ENCODE peak calls at places on chromosome 15, in ten cellular contexts. J, R, X, C, D, Q, V, U, L and W are unnamed samples.

GRCh38 chr15:78182336-78182700 is 33.2 kb downstream of the IDH3A start:
- DNase-seq in X (no peak), R (no peak), V (no peak), C (peak), D (peak), Q (no peak), J (no peak), U (no peak), L (no peak), W (no peak)

GRCh38 chr15:43974852-43975251 is 148.1 kb downstream of the WDR76 start:
- DNase-seq in D (no peak), J (peak), L (no peak), C (no peak), Q (no peak), U (no peak), X (no peak), R (peak), V (no peak), W (peak)

GRCh38 chr15:72554471-72555425 is 80.6 kb downstream of the ARIH1 start:
- DNase-seq in U (no peak), V (peak), X (no peak), Q (no peak), C (no peak), J (peak), R (no peak), L (no peak), D (no peak), W (no peak)

GRCh38 chr15:66982816-66983215 is 82.6 kb upstream of the SMAD3 start:
- DNase-seq in J (no peak), Q (no peak), X (no peak), R (no peak), D (no peak), V (peak), U (no peak), C (no peak), L (no peak), W (no peak)

GRCh38 chr15:82159922-82160321 is 102.6 kb downstream of the EFL1 start:
- DNase-seq in X (no peak), R (no peak), D (no peak), C (no peak), U (no peak), J (peak), Q (no peak), V (peak), L (peak), W (no peak)

GRCh38 chr15:82709421-82710207 is at the start of gene AP3B2:
- DNase-seq in V (peak), R (peak), D (peak), X (peak), J (peak), U (no peak), C (peak), Q (peak), L (peak), W (peak)

GRCh38 chr15:50166216-50166615 is 15.8 kb upstream of the SLC27A2 start:
- DNase-seq in C (no peak), U (no peak), R (no peak), Q (no peak), D (no peak), J (peak), X (no peak), V (peak), L (peak), W (no peak)

GRCh38 chr15:73950479-73951043 is 24.3 kb downstream of the LOXL1 start:
- DNase-seq in D (no peak), J (no peak), X (no peak), C (no peak), V (peak), Q (no peak), L (no peak), U (no peak), R (no peak), W (no peak)

GRCh38 chr15:45450468-45450867 is 72.1 kb downstream of the SLC30A4 start:
- DNase-seq in X (no peak), R (no peak), V (no peak), J (no peak), U (no peak), D (no peak), C (no peak), L (no peak), Q (no peak), W (no peak)

GRCh38 chr15:37098468-37099320 is 1.7 kb downstream of the MEIS2 start:
- DNase-seq in X (peak), D (peak), R (peak), V (no peak), U (peak), Q (peak), C (peak), J (no peak), L (peak), W (peak)

GRCh38 chr15:70569139-70569717 is 194.1 kb downstream of the UACA start:
- DNase-seq in V (peak), L (peak), C (no peak), R (no peak), D (peak), U (peak), J (peak), Q (no peak), X (peak), W (no peak)

GRCh38 chr15:55003900-55004879 is 192.6 kb downstream of the RSL24D1 start:
- DNase-seq in R (no peak), C (no peak), U (no peak), V (no peak), X (no peak), D (no peak), J (no peak), L (no peak), Q (no peak), W (no peak)

GRCh38 chr15:85615930-85616329 is 178.8 kb downstream of the KLHL25 start:
- DNase-seq in C (peak), D (no peak), Q (peak), R (peak), U (no peak), L (peak), V (peak), J (no peak), X (peak), W (peak)

GRCh38 chr15:41827290-41827879 is 507 bp upstream of the JMJD7 start:
- DNase-seq in Q (no peak), U (no peak), C (peak), J (no peak), R (no peak), L (no peak), V (no peak), D (no peak), X (no peak), W (no peak)

GRCh38 chr15:80310776-80311175 is 58.8 kb upstream of the CTXND1 start:
- DNase-seq in D (no peak), V (peak), Q (no peak), U (no peak), R (no peak), L (no peak), C (no peak), X (no peak), J (no peak), W (no peak)

GRCh38 chr15:70451861-70452653 is 311.3 kb downstream of the UACA start:
- DNase-seq in L (no peak), U (peak), R (no peak), X (no peak), Q (no peak), J (no peak), D (no peak), C (no peak), V (no peak), W (no peak)

GRCh38 chr15:76333720-76334437 is 2.7 kb upstream of the ISL2 start:
- DNase-seq in U (no peak), X (peak), V (no peak), Q (no peak), L (peak), D (no peak), J (no peak), R (peak), C (no peak), W (no peak)

GRCh38 chr15:88440021-88440420 is 27.2 kb downstream of the MRPL46 start:
- DNase-seq in V (peak), J (peak), D (no peak), X (no peak), Q (no peak), U (no peak), L (peak), C (no peak), R (no peak), W (no peak)

GRCh38 chr15:82105458-82106205 is 59.8 kb upstream of the MEX3B start:
- DNase-seq in X (no peak), L (no peak), U (no peak), R (no peak), D (no peak), Q (no peak), V (peak), J (peak), C (no peak), W (no peak)

GRCh38 chr15:41937568-41937923 is 34.8 kb downstream of the EHD4 start:
- DNase-seq in L (no peak), X (no peak), C (no peak), J (no peak), R (no peak), Q (no peak), D (peak), U (no peak), V (no peak), W (no peak)

GRCh38 chr15:83380682-83381081 is 66.5 kb upstream of the SH3GL3 start:
- DNase-seq in X (peak), D (no peak), Q (peak), L (peak), J (peak), R (peak), C (no peak), U (no peak), V (peak), W (peak)

GRCh38 chr15:75197062-75197630 is 4.5 kb upstream of the C15orf39 start:
- DNase-seq in J (no peak), U (no peak), C (no peak), L (no peak), V (no peak), D (no peak), X (no peak), R (no peak), Q (no peak), W (no peak)

GRCh38 chr15:84979651-84980050 is 2.0 kb upstream of the PDE8A start:
- DNase-seq in Q (peak), D (peak), X (no peak), V (no peak), U (no peak), J (no peak), R (no peak), C (no peak), L (no peak), W (no peak)

GRCh38 chr15:42371125-42371524 is 11.8 kb downstream of the CAPN3 start:
- DNase-seq in L (no peak), D (no peak), J (no peak), X (no peak), Q (no peak), V (peak), C (no peak), R (no peak), U (no peak), W (no peak)

GRCh38 chr15:83565553-83566159 is 88.3 kb upstream of the ADAMTSL3 start:
- DNase-seq in L (peak), R (peak), X (peak), V (peak), C (no peak), U (no peak), D (no peak), Q (peak), J (no peak), W (peak)

GRCh38 chr15:99731336-99732267 is 1.6 kb downstream of the LYSMD4 start:
- DNase-seq in U (no peak), J (no peak), X (no peak), R (no peak), V (no peak), C (no peak), L (no peak), D (no peak), Q (peak), W (no peak)

GRCh38 chr15:69357773-69358765 is 56.1 kb upstream of the KIF23 start:
- DNase-seq in Q (no peak), J (peak), V (peak), D (peak), L (no peak), R (no peak), C (no peak), X (no peak), U (no peak), W (no peak)

GRCh38 chr15:67051088-67051659 is 14.2 kb upstream of the SMAD3 start:
- DNase-seq in V (no peak), J (no peak), X (no peak), L (no peak), R (no peak), U (peak), C (no peak), Q (no peak), D (no peak), W (no peak)

GRCh38 chr15:74140445-74140761 is 10.0 kb downstream of the ISLR2 start:
- DNase-seq in D (no peak), U (no peak), R (no peak), X (no peak), J (no peak), L (no peak), Q (no peak), C (no peak), V (no peak), W (no peak)

GRCh38 chr15:80999623-81000036 is 1.1 kb upstream of the TLNRD1 start:
- DNase-seq in J (no peak), D (no peak), V (no peak), L (peak), R (peak), Q (no peak), C (peak), U (no peak), X (no peak), W (peak)

DNA sequence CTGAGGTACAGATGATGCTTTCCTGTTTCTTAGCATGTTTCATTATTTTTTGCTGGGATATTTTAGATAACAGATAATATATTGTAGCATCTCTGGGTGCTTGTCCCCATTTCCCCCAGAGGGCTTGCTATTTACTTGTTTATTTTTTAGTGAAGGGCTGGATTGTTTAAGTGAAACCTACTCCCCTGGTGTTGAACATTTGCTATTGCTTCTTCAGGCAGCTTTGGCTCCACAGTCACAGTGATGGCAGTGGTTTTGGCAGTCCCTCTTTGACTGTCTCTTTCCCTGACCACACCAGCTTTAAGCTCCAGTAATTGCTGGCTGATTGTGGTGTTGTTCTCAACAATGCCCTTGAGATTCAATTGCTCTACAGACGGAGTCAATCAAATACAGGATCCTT is 128.9 kb downstream of the KLF13 start:
- DNase-seq in C (no peak), D (no peak), J (no peak), Q (no peak), R (no peak), U (no peak), X (no peak), L (no peak), V (no peak), W (no peak)
- TF ChIP-seq CTCF in C (no peak), D (no peak), J (peak), Q (peak), R (no peak), U (no peak), X (no peak), L (no peak), V (no peak), W (no peak)

GRCh38 chr15:31964586-31965307 is 65.6 kb upstream of the CHRNA7 start:
- DNase-seq in C (no peak), Q (no peak), U (no peak), V (no peak), L (no peak), J (no peak), X (no peak), D (no peak), R (no peak), W (no peak)
- TF ChIP-seq CTCF in C (no peak), Q (no peak), U (no peak), V (no peak), L (no peak), J (no peak), X (no peak), D (no peak), R (no peak), W (no peak)

GRCh38 chr15:34610388-34610787 is 26.9 kb upstream of the GOLGA8B start:
- DNase-seq in C (no peak), Q (no peak), V (peak), L (peak), X (no peak), J (no peak), U (no peak), R (no peak), D (no peak), W (no peak)
- TF ChIP-seq CTCF in C (no peak), Q (peak), V (peak), L (peak), X (peak), J (peak), U (no peak), R (peak), D (no peak), W (peak)

DNA sequence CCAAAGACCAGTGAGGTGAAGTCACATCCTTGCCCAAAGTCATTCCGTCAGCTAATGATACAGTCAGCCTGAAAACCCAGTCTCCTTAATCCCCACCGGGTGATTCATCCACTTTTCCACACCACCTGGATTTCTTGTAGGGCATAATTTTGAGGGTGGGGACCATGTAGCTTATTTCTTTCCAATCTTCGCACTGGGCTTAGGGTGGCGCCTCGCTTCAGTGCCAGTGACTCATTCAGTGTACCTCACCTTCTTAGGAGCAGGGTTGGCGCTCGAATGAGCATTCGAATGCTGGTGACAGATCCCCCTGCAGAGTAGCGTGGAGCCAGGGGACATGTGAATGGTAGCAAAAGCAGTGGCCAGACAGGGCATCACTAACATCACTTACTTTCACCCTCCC is 24.0 kb downstream of the BMF start:
- DNase-seq in C (no peak), J (no peak), X (no peak), R (no peak), D (no peak), L (peak), Q (no peak), U (no peak), V (no peak), W (no peak)
- TF ChIP-seq CTCF in C (no peak), J (no peak), X (no peak), R (no peak), D (no peak), L (no peak), Q (no peak), U (no peak), V (no peak), W (no peak)

DNA sequence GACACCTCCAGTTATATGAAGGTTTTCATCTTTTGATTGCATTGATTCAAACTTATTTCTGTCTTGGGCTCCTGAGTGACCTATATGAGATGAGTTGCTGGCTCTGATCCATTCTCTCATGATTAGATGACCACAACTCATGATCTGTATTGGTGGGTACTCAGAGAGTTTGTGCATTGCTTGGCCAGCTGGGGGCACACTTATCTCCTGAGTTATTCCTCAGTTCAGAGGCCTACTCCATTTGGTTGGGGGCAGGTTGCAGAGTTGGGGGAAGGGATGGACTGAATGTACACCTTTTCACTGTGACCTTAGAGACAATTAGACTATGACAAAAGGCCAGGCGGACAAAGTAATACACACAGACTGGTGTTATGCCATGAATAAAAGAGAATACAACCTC is 166.2 kb upstream of the SEMA6D start:
- DNase-seq in V (peak), D (no peak), C (no peak), X (no peak), U (no peak), L (no peak), J (no peak), Q (no peak), R (no peak), W (no peak)
- TF ChIP-seq CTCF in V (no peak), D (no peak), C (no peak), X (peak), U (no peak), L (no peak), J (no peak), Q (no peak), R (no peak), W (no peak)

DNA sequence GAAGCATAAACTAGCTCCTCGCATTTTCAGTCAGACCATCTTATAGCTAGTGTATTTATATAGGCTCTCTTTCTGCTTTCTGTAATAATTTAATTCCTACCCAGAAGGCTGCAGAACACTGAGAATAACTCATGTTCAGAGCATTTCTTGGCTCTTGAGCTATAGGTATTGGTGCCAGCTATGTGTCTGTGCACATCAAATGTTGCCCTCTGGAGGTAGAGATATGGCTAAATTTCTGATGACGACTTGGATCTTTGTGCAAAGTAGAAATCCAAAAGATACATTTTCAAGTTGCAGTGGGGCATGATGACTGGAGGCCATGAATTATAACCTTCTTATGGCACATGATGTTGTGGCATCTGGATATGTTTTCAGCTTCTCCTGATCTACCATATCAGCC is 336.2 kb upstream of the TPM1 start:
- DNase-seq in Q (no peak), U (no peak), J (no peak), D (no peak), X (peak), V (peak), C (no peak), L (no peak), R (no peak), W (no peak)
- TF ChIP-seq CTCF in Q (no peak), U (peak), J (no peak), D (no peak), X (peak), V (no peak), C (no peak), L (peak), R (no peak), W (no peak)

DNA sequence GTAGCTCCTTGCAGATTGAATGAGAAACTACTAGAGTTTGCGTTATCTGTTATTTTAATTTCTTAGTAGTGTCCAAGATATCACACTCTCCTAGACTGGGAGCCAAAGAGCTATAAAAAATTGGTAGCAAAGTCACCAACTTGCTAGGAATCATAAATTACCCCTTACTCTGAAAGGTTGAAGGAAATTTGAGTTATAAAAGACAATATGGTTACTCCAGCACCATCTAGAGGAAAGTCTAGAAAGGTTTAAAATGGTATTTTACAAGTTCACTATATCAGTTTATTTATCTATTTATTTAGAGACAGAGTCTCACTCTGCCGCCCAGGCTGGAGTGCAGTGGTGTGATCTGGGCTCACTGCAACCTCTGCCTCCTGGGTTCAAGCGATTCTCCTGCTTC is 121.6 kb downstream of the RBPMS2 start:
- DNase-seq in Q (no peak), X (no peak), J (no peak), D (no peak), L (no peak), R (no peak), C (no peak), U (no peak), V (peak), W (no peak)
- TF ChIP-seq CTCF in Q (no peak), X (peak), J (peak), D (peak), L (peak), R (peak), C (peak), U (no peak), V (peak), W (peak)

GRCh38 chr15:38251726-38252480 is 733 bp upstream of the SPRED1 start:
- DNase-seq in U (peak), C (peak), L (peak), D (peak), Q (peak), X (peak), R (peak), J (peak), V (peak), W (peak)
- TF ChIP-seq CTCF in U (no peak), C (no peak), L (peak), D (no peak), Q (no peak), X (no peak), R (no peak), J (no peak), V (no peak), W (no peak)